ENCODE peak calls at places on chromosomes 12 and 14, in five cellular contexts. B, X, S, R and L are unnamed samples.

GRCh38 chr14:88247228-88247627 is 75.8 kb downstream of the KCNK10 start:
- DNase-seq in B (no peak), X (no peak), S (no peak), R (no peak), L (no peak)

GRCh38 chr12:104737682-104738370 is 220.3 kb downstream of the SLC41A2 start:
- DNase-seq in B (no peak), X (no peak), S (no peak), R (no peak), L (no peak)

GRCh38 chr12:76020731-76021672 is 10.6 kb downstream of the PHLDA1 start:
- DNase-seq in B (peak), X (peak), S (peak), R (peak), L (no peak)

GRCh38 chr14:94120667-94121335 is 8.6 kb downstream of the IFI27L2 start:
- DNase-seq in B (peak), X (no peak), S (peak), R (no peak), L (no peak)

GRCh38 chr12:110330124-110330523 is 49.1 kb downstream of the ATP2A2 start:
- DNase-seq in B (no peak), X (no peak), S (no peak), R (no peak), L (no peak)

GRCh38 chr12:63306476-63306875 is 155.5 kb upstream of the AVPR1A start:
- DNase-seq in B (no peak), X (no peak), S (no peak), R (no peak), L (no peak)

GRCh38 chr14:51880810-51881580 is 20.6 kb downstream of the GNG2 start:
- DNase-seq in B (no peak), X (no peak), S (no peak), R (no peak), L (no peak)

GRCh38 chr14:23566782-23567185 is 807 bp downstream of the AP1G2 start:
- DNase-seq in B (no peak), X (no peak), S (peak), R (no peak), L (no peak)

GRCh38 chr12:9134981-9135628 is 19.4 kb upstream of the A2M start:
- DNase-seq in B (peak), X (peak), S (peak), R (peak), L (peak)

GRCh38 chr14:100663528-100664052 is 63.1 kb upstream of the DLK1 start:
- DNase-seq in B (no peak), X (no peak), S (no peak), R (no peak), L (no peak)

GRCh38 chr14:100665518-100666032 is 61.1 kb upstream of the DLK1 start:
- DNase-seq in B (no peak), X (no peak), S (peak), R (no peak), L (no peak)

GRCh38 chr14:100666403-100666802 is 60.3 kb upstream of the DLK1 start:
- DNase-seq in B (no peak), X (no peak), S (no peak), R (no peak), L (no peak)

GRCh38 chr14:100664234-100664633 is 62.5 kb upstream of the DLK1 start:
- DNase-seq in B (no peak), X (no peak), S (no peak), R (no peak), L (no peak)

DNA sequence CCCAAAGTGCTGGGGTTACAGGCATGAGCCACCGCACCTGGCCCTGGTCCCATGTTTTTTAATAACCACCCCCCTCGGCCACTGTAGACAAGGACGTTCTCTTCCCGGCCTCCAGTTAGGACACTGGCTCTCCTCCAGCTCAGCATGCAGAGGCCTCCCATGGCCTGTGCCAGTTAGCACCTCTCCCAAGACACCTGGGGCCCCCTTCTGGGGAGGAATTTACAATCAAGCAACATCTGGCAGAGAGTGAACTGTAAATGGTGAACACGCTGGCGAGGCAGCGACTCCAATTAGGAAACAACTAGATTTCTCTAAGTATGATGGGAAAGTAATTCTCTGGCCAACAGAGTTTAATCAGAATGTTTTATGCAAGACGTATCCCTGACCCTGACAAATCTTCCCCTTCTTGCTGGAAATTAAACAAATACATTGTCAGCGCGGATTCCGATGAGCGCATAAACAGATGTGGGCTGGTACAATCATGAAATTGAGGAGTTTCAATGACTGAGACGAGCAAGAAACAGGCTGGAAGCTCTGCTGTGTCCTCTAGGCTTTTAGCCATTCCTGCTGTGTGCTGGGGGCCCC is 61.8 kb upstream of the DLK1 start:
- DNase-seq in B (peak), X (no peak), S (peak), R (no peak), L (no peak)
- H3K4me2 ChIP-seq in B (peak), X (no peak), S (peak), R (peak), L (no peak)

GRCh38 chr12:94445662-94446061 is 14.0 kb downstream of the CEP83 start:
- DNase-seq in B (no peak), X (no peak), S (peak), R (no peak), L (no peak)
- H3K4me2 ChIP-seq in B (no peak), X (no peak), S (no peak), R (no peak), L (no peak)

GRCh38 chr12:1720494-1720893 is 29.6 kb downstream of the ADIPOR2 start:
- DNase-seq in B (no peak), X (no peak), S (no peak), R (no peak), L (no peak)

GRCh38 chr12:1719139-1719538 is 28.3 kb downstream of the ADIPOR2 start:
- DNase-seq in B (no peak), X (no peak), S (peak), R (no peak), L (no peak)

GRCh38 chr12:1716911-1717310 is 26.0 kb downstream of the ADIPOR2 start:
- DNase-seq in B (peak), X (no peak), S (no peak), R (no peak), L (no peak)

GRCh38 chr12:1716215-1716862 is 25.5 kb downstream of the ADIPOR2 start:
- DNase-seq in B (peak), X (no peak), S (peak), R (no peak), L (peak)
- H3K4me2 ChIP-seq in B (peak), X (no peak), S (peak), R (peak), L (peak)

DNA sequence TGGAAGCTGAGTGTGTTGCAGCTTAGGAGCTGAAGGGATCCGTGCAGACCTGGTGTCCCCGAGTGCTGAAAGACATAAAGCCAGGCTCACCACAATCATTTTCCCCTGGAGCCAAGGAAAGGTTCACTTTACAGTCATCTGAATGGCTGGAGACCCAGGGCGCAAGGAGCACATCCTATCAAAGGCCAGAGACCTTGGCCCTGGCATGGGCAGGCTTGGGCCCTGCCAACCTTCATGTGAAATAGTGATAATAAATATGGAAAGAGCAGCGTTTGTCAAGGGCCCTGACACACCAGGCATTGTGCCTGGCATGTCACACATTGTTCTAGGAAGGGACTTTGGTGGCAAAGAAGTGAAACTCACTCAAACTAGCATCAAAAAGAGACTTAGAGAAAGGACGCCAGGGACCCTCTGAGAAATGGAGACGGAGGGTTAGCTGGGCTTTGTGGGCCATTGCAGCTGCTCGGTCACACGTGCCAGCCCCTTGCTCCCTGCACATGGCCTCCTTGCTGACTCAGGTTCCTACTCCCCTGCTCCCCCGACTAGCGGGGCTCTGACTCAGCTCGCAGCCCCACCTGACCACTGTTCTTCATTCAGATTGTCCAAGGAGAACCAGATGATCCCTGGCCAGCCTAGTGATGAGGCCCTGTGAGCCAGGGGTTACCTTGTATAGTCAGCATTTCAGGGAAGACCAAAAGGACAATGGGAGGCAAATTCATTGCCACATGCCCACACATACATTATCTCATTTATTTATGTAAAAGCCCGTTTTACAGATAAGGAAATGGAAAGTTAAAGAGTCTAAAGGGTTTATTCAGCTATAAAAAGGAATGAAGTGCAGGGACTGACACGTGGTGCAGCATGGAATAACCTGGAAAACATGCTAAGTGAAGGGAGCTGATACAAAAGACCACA is 103.6 kb downstream of the LGMN start:
- DNase-seq in B (no peak), X (no peak), S (no peak), R (no peak), L (no peak)
- H3K4me2 ChIP-seq in B (no peak), X (no peak), S (no peak), R (no peak), L (no peak)

GRCh38 chr12:113207621-113208040 is 13.6 kb upstream of the TPCN1 start:
- DNase-seq in B (no peak), X (no peak), S (no peak), R (no peak), L (no peak)
- H3K4me2 ChIP-seq in B (no peak), X (no peak), S (no peak), R (no peak), L (peak)

DNA sequence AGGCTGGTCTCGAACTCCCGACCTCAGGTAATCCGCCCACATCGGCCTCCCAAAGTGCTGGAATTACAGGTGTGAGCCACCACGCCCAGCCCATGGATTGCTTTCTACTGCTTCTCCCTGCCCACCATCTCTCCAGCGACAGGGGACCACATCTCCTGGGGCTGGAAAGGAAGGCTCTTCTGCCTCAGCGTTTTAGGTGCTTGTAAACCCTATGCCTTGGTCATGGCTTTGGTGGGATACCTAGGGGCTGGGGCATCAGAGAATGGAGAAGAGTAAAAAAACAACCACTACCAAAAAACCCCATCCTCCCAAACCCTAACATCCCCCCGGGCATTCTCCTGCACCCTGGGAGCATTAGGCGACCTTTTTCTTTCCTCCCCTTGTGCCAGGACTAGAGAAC is 1.1 kb upstream of the TMEM121 start:
- DNase-seq in B (no peak), X (no peak), S (no peak), R (no peak), L (no peak)
- H3K4me2 ChIP-seq in B (no peak), X (no peak), S (no peak), R (peak), L (no peak)

GRCh38 chr14:34985740-34986139 is 2.9 kb downstream of the SRP54 start:
- DNase-seq in B (no peak), X (no peak), S (no peak), R (no peak), L (no peak)

GRCh38 chr14:34982421-34983147 is at the start of gene SRP54:
- DNase-seq in B (peak), X (peak), S (peak), R (peak), L (peak)

GRCh38 chr14:34989762-34990161 is 7.0 kb downstream of the SRP54 start:
- DNase-seq in B (no peak), X (no peak), S (no peak), R (no peak), L (no peak)

GRCh38 chr14:34983148-34983760 is 462 bp downstream of the SRP54 start:
- DNase-seq in B (no peak), X (no peak), S (peak), R (no peak), L (peak)

GRCh38 chr14:34987180-34987579 is 4.4 kb downstream of the SRP54 start:
- DNase-seq in B (no peak), X (no peak), S (no peak), R (no peak), L (no peak)
- H3K4me2 ChIP-seq in B (no peak), X (no peak), S (no peak), R (no peak), L (no peak)